ENCODE peak calls at places on chromosomes 5 and 9, in four cellular contexts. T is K562, X is GM12878, Z is HepG2. C is an unnamed sample.

GRCh38 chr5:151691706-151692105 is 5.0 kb upstream of the SPARC start:
- DNase-seq in T (no peak), X (no peak), Z (no peak), C (no peak)

GRCh38 chr9:18349530-18349929 is 124.4 kb upstream of the ADAMTSL1 start:
- DNase-seq in T (no peak), X (no peak), Z (no peak), C (no peak)

GRCh38 chr9:107952773-107953172 is 463.2 kb upstream of the KLF4 start:
- DNase-seq in T (no peak), X (no peak), Z (no peak), C (no peak)

GRCh38 chr5:92909545-92909962 is 671.5 kb downstream of the NR2F1-AS1 start:
- DNase-seq in T (no peak), X (no peak), Z (peak), C (peak)

GRCh38 chr5:148912714-148913398 is 86.4 kb downstream of the ADRB2 start:
- DNase-seq in T (no peak), X (no peak), Z (peak), C (peak)

GRCh38 chr5:138032028-138032571 is 779 bp downstream of the FAM13B start:
- DNase-seq in T (no peak), X (peak), Z (no peak), C (peak)

GRCh38 chr9:137411670-137412380 is 11.1 kb downstream of the EXD3 start:
- DNase-seq in T (peak), X (peak), Z (no peak), C (no peak)

GRCh38 chr9:125262217-125262991 is 778 bp downstream of the GAPVD1 start:
- DNase-seq in T (peak), X (no peak), Z (peak), C (no peak)

DNA sequence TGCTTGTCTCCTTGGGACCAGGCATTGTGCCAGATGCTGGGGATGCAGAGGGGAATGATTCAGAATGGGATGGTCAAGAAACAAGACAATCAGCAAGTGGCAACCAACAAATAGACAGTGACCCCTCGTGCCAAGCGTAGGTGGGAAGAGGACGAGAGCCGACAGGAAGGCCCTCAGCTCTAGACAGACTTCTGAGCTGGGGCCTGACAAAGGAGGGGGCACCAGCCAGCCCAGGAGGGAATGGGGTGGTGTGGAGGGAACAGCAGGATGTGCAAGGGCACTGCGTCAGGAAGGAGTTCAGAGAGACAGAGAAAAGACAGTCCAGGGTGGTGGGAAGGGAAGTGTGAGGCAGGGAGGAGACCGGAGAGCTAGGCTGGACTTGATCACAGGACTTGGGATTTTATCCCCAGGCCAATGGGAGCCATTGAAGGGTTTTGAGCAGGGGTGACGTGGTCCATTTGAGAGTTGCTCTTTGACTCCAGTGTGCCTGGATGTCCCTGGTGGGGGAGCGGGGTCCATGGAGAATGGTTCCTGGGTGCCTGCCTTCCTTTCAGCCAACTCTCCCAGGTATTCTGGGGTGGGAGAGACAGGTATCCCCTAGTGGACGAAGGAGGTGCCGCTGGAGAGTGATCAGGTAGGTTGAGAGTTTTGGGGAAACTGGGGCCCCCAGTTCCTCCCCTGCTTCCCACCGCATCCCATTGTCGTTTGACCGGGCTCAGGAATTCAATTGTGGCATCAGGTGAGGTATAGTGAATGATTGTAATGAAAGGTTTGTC is 79.3 kb upstream of the ZNF618 start:
- DNase-seq in T (no peak), X (no peak), Z (no peak), C (peak)
- TF ChIP-seq CREM in T (no peak), X (no peak), Z (no peak), C (no peak)

GRCh38 chr9:129235041-129235930 is 57.2 kb upstream of the IER5L start:
- DNase-seq in T (no peak), X (no peak), Z (no peak), C (no peak)

GRCh38 chr9:129234491-129234890 is 56.4 kb upstream of the IER5L start:
- DNase-seq in T (no peak), X (no peak), Z (no peak), C (no peak)

GRCh38 chr9:129237195-129237611 is 59.1 kb upstream of the IER5L start:
- DNase-seq in T (peak), X (no peak), Z (no peak), C (no peak)

GRCh38 chr9:129236441-129237145 is 58.5 kb upstream of the IER5L start:
- DNase-seq in T (no peak), X (no peak), Z (no peak), C (no peak)

DNA sequence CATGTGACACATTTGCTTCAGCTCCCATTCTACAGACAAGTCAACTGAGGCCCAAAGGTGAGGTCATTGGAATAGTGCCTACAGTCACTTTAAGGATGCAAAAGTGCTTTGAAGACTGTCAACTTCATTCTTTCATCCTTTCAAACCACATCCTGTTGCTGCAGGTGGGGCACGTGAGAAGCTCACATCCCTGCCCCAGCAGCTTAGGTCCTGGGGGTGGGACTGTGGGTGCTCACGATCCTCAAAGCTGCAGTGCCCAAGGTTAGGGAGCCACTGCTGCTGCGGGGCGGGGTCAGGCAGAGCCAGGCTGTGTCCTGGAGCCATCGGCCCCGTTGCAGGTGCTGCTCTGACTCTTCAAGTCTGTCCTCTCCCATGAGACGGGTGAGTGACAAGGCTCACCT is 57.9 kb upstream of the IER5L start:
- DNase-seq in T (no peak), X (no peak), Z (no peak), C (no peak)
- TF ChIP-seq CREM in T (no peak), X (no peak), Z (no peak), C (no peak)

GRCh38 chr5:8683528-8683927 is 814.6 kb downstream of the MTRR start:
- DNase-seq in T (no peak), X (no peak), Z (no peak), C (no peak)
- TF ChIP-seq CREM in T (no peak), X (no peak), Z (no peak), C (no peak)

GRCh38 chr9:10703139-10703538 is 90.3 kb upstream of the PTPRD start:
- DNase-seq in T (no peak), X (no peak), Z (no peak), C (no peak)

GRCh38 chr9:10705383-10705782 is 92.6 kb upstream of the PTPRD start:
- DNase-seq in T (no peak), X (no peak), Z (no peak), C (no peak)

GRCh38 chr9:10706788-10707187 is 94.0 kb upstream of the PTPRD start:
- DNase-seq in T (no peak), X (no peak), Z (no peak), C (no peak)

GRCh38 chr9:10701906-10702305 is 89.1 kb upstream of the PTPRD start:
- DNase-seq in T (no peak), X (no peak), Z (no peak), C (no peak)

GRCh38 chr9:10704720-10705119 is 91.9 kb upstream of the PTPRD start:
- DNase-seq in T (no peak), X (no peak), Z (no peak), C (no peak)
- TF ChIP-seq CREM in T (no peak), X (no peak), Z (no peak), C (no peak)

DNA sequence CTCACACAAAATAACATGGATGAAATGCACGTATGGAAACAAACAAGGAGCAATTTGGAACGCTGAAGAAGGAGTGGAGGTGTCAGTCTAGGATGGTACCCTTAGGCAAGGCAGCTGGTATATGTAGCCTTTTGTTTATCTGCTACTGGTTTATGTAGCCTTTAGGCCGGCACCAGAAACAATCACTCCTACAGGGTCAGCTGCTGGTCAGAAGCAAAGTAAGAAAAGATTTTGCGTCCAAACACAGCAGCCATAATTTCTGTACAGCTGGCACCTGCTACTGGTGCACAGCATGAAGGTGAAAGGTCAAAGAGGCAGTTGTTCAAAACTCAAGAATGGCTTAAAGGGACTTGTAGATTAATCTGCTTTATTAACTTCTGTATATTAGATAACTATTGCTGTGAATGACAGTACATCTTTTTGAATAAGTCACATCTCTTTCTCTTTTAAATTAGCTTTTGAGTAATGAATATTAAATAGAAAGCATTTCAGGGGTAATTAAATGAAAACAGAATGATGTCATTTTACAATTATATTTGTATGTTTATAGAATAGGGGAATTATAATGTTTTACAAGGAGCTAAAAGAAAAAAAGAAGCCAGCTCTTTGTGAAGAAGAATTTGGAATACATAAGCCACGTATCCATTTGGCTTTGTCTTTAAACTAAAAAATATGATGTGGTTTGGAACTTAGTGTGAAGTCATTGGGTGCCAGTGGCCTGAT is 33.1 kb upstream of the TLX3 start:
- DNase-seq in T (no peak), X (no peak), Z (no peak), C (no peak)
- TF ChIP-seq CREM in T (no peak), X (no peak), Z (no peak), C (no peak)